ENCODE peak calls at places on chromosome 11, in nine cellular contexts. One of them, this sample, is unnamed.

GRCh38 chr11:34185926-34186841 is 80.8 kb downstream of the NAT10 start:
- DNase-seq in epithelial cell of esophagus: peak
- DNase-seq in osteocyte: no peak
- DNase-seq in GM10248: no peak
- DNase-seq in tibial nerve: no peak
- DNase-seq in fibroblast of pulmonary artery: peak
- DNase-seq in CD8-positive, alpha-beta T cell: no peak
- DNase-seq in upper lobe of right lung: no peak
- DNase-seq in kidney epithelial cell: no peak
- DNase-seq in this sample: no peak

GRCh38 chr11:78027759-78028158 is 4.7 kb upstream of the KCTD14 start:
- DNase-seq in fibroblast of pulmonary artery: no peak
- DNase-seq in GM10248: no peak
- DNase-seq in osteocyte: no peak
- DNase-seq in tibial nerve: no peak
- DNase-seq in CD8-positive, alpha-beta T cell: no peak
- DNase-seq in epithelial cell of esophagus: no peak
- DNase-seq in upper lobe of right lung: no peak
- DNase-seq in kidney epithelial cell: no peak
- DNase-seq in this sample: no peak

GRCh38 chr11:67468835-67469811 is at the start of gene TMEM134:
- DNase-seq in osteocyte: peak
- DNase-seq in GM10248: peak
- DNase-seq in upper lobe of right lung: peak
- DNase-seq in tibial nerve: peak
- DNase-seq in fibroblast of pulmonary artery: peak
- DNase-seq in kidney epithelial cell: peak
- DNase-seq in CD8-positive, alpha-beta T cell: peak
- DNase-seq in epithelial cell of esophagus: peak
- DNase-seq in this sample: peak

GRCh38 chr11:12725863-12726666 is 51.8 kb downstream of the TEAD1 start:
- DNase-seq in CD8-positive, alpha-beta T cell: no peak
- DNase-seq in fibroblast of pulmonary artery: peak
- DNase-seq in osteocyte: peak
- DNase-seq in GM10248: no peak
- DNase-seq in upper lobe of right lung: no peak
- DNase-seq in tibial nerve: no peak
- DNase-seq in epithelial cell of esophagus: peak
- DNase-seq in kidney epithelial cell: no peak
- DNase-seq in this sample: no peak

GRCh38 chr11:125401746-125402145 is 94.3 kb downstream of the FEZ1 start:
- DNase-seq in CD8-positive, alpha-beta T cell: no peak
- DNase-seq in upper lobe of right lung: no peak
- DNase-seq in osteocyte: no peak
- DNase-seq in GM10248: no peak
- DNase-seq in fibroblast of pulmonary artery: peak
- DNase-seq in tibial nerve: no peak
- DNase-seq in epithelial cell of esophagus: no peak
- DNase-seq in kidney epithelial cell: no peak
- DNase-seq in this sample: no peak

GRCh38 chr11:93370260-93370659 is 39.7 kb downstream of the DEUP1 start:
- DNase-seq in tibial nerve: no peak
- DNase-seq in CD8-positive, alpha-beta T cell: no peak
- DNase-seq in kidney epithelial cell: no peak
- DNase-seq in upper lobe of right lung: no peak
- DNase-seq in fibroblast of pulmonary artery: no peak
- DNase-seq in epithelial cell of esophagus: peak
- DNase-seq in osteocyte: no peak
- DNase-seq in GM10248: no peak
- DNase-seq in this sample: no peak

GRCh38 chr11:132278801-132279574 is 908.6 kb downstream of the NTM start:
- DNase-seq in epithelial cell of esophagus: peak
- DNase-seq in tibial nerve: no peak
- DNase-seq in kidney epithelial cell: no peak
- DNase-seq in fibroblast of pulmonary artery: peak
- DNase-seq in upper lobe of right lung: no peak
- DNase-seq in GM10248: peak
- DNase-seq in CD8-positive, alpha-beta T cell: no peak
- DNase-seq in osteocyte: no peak
- DNase-seq in this sample: no peak

GRCh38 chr11:111633756-111634362 is 31.6 kb downstream of the SIK2 start:
- DNase-seq in tibial nerve: no peak
- DNase-seq in epithelial cell of esophagus: peak
- DNase-seq in CD8-positive, alpha-beta T cell: no peak
- DNase-seq in osteocyte: no peak
- DNase-seq in fibroblast of pulmonary artery: peak
- DNase-seq in kidney epithelial cell: no peak
- DNase-seq in GM10248: no peak
- DNase-seq in upper lobe of right lung: no peak
- DNase-seq in this sample: no peak

GRCh38 chr11:76664578-76665061 is 5.9 kb downstream of the LRRC32 start:
- DNase-seq in tibial nerve: no peak
- DNase-seq in GM10248: no peak
- DNase-seq in CD8-positive, alpha-beta T cell: no peak
- DNase-seq in upper lobe of right lung: peak
- DNase-seq in epithelial cell of esophagus: no peak
- DNase-seq in fibroblast of pulmonary artery: no peak
- DNase-seq in osteocyte: no peak
- DNase-seq in kidney epithelial cell: no peak
- DNase-seq in this sample: no peak

GRCh38 chr11:117026593-117027330 is 71.5 kb downstream of the SIK3 start:
- DNase-seq in epithelial cell of esophagus: peak
- DNase-seq in CD8-positive, alpha-beta T cell: no peak
- DNase-seq in GM10248: no peak
- DNase-seq in fibroblast of pulmonary artery: peak
- DNase-seq in kidney epithelial cell: no peak
- DNase-seq in osteocyte: no peak
- DNase-seq in tibial nerve: no peak
- DNase-seq in upper lobe of right lung: no peak
- DNase-seq in this sample: no peak

GRCh38 chr11:82995754-82996398 is 75.8 kb downstream of the RAB30 start:
- DNase-seq in epithelial cell of esophagus: peak
- DNase-seq in fibroblast of pulmonary artery: peak
- DNase-seq in kidney epithelial cell: no peak
- DNase-seq in tibial nerve: no peak
- DNase-seq in CD8-positive, alpha-beta T cell: no peak
- DNase-seq in upper lobe of right lung: no peak
- DNase-seq in osteocyte: no peak
- DNase-seq in GM10248: peak
- DNase-seq in this sample: no peak

GRCh38 chr11:29320196-29320595 is 696.6 kb downstream of the KCNA4 start:
- DNase-seq in kidney epithelial cell: no peak
- DNase-seq in GM10248: no peak
- DNase-seq in tibial nerve: no peak
- DNase-seq in fibroblast of pulmonary artery: peak
- DNase-seq in upper lobe of right lung: no peak
- DNase-seq in epithelial cell of esophagus: no peak
- DNase-seq in CD8-positive, alpha-beta T cell: no peak
- DNase-seq in osteocyte: no peak
- DNase-seq in this sample: no peak

GRCh38 chr11:61028135-61028729 is 56.8 kb downstream of the CD6 start:
- DNase-seq in CD8-positive, alpha-beta T cell: peak
- DNase-seq in osteocyte: no peak
- DNase-seq in fibroblast of pulmonary artery: no peak
- DNase-seq in epithelial cell of esophagus: peak
- DNase-seq in GM10248: peak
- DNase-seq in upper lobe of right lung: no peak
- DNase-seq in kidney epithelial cell: no peak
- DNase-seq in tibial nerve: no peak
- DNase-seq in this sample: no peak

GRCh38 chr11:14310696-14311095 is 48.3 kb downstream of the RRAS2 start:
- DNase-seq in kidney epithelial cell: no peak
- DNase-seq in tibial nerve: no peak
- DNase-seq in fibroblast of pulmonary artery: peak
- DNase-seq in GM10248: no peak
- DNase-seq in upper lobe of right lung: no peak
- DNase-seq in osteocyte: no peak
- DNase-seq in CD8-positive, alpha-beta T cell: no peak
- DNase-seq in epithelial cell of esophagus: peak
- DNase-seq in this sample: no peak

GRCh38 chr11:14306481-14306880 is 52.5 kb downstream of the RRAS2 start:
- DNase-seq in kidney epithelial cell: no peak
- DNase-seq in CD8-positive, alpha-beta T cell: no peak
- DNase-seq in tibial nerve: no peak
- DNase-seq in epithelial cell of esophagus: no peak
- DNase-seq in upper lobe of right lung: no peak
- DNase-seq in osteocyte: no peak
- DNase-seq in fibroblast of pulmonary artery: no peak
- DNase-seq in GM10248: no peak
- DNase-seq in this sample: no peak

GRCh38 chr11:14309425-14310192 is 49.4 kb downstream of the RRAS2 start:
- DNase-seq in fibroblast of pulmonary artery: no peak
- DNase-seq in osteocyte: no peak
- DNase-seq in kidney epithelial cell: no peak
- DNase-seq in upper lobe of right lung: no peak
- DNase-seq in tibial nerve: no peak
- DNase-seq in epithelial cell of esophagus: no peak
- DNase-seq in CD8-positive, alpha-beta T cell: no peak
- DNase-seq in GM10248: no peak
- DNase-seq in this sample: no peak

GRCh38 chr11:14308897-14309387 is 50.0 kb downstream of the RRAS2 start:
- DNase-seq in osteocyte: no peak
- DNase-seq in epithelial cell of esophagus: no peak
- DNase-seq in fibroblast of pulmonary artery: no peak
- DNase-seq in CD8-positive, alpha-beta T cell: no peak
- DNase-seq in GM10248: no peak
- DNase-seq in upper lobe of right lung: no peak
- DNase-seq in kidney epithelial cell: no peak
- DNase-seq in tibial nerve: no peak
- DNase-seq in this sample: no peak

GRCh38 chr11:14308114-14308896 is 50.7 kb downstream of the RRAS2 start:
- DNase-seq in kidney epithelial cell: no peak
- DNase-seq in GM10248: no peak
- DNase-seq in fibroblast of pulmonary artery: peak
- DNase-seq in epithelial cell of esophagus: peak
- DNase-seq in upper lobe of right lung: no peak
- DNase-seq in CD8-positive, alpha-beta T cell: no peak
- DNase-seq in osteocyte: no peak
- DNase-seq in tibial nerve: no peak
- DNase-seq in this sample: no peak
- TF ChIP-seq CTCF in kidney epithelial cell: peak
- TF ChIP-seq CTCF in GM10248: peak
- TF ChIP-seq CTCF in fibroblast of pulmonary artery: peak
- TF ChIP-seq CTCF in epithelial cell of esophagus: peak
- TF ChIP-seq CTCF in upper lobe of right lung: peak
- TF ChIP-seq CTCF in CD8-positive, alpha-beta T cell: peak
- TF ChIP-seq CTCF in osteocyte: peak
- TF ChIP-seq CTCF in tibial nerve: no peak
- TF ChIP-seq CTCF in this sample: no peak

GRCh38 chr11:112958670-112959069 is 2.5 kb upstream of the NCAM1 start:
- DNase-seq in kidney epithelial cell: no peak
- DNase-seq in upper lobe of right lung: no peak
- DNase-seq in epithelial cell of esophagus: peak
- DNase-seq in tibial nerve: no peak
- DNase-seq in osteocyte: no peak
- DNase-seq in fibroblast of pulmonary artery: peak
- DNase-seq in CD8-positive, alpha-beta T cell: no peak
- DNase-seq in GM10248: no peak
- DNase-seq in this sample: no peak
- TF ChIP-seq CTCF in kidney epithelial cell: no peak
- TF ChIP-seq CTCF in upper lobe of right lung: no peak
- TF ChIP-seq CTCF in epithelial cell of esophagus: no peak
- TF ChIP-seq CTCF in tibial nerve: no peak
- TF ChIP-seq CTCF in osteocyte: peak
- TF ChIP-seq CTCF in fibroblast of pulmonary artery: peak
- TF ChIP-seq CTCF in CD8-positive, alpha-beta T cell: no peak
- TF ChIP-seq CTCF in GM10248: no peak
- TF ChIP-seq CTCF in this sample: no peak

DNA sequence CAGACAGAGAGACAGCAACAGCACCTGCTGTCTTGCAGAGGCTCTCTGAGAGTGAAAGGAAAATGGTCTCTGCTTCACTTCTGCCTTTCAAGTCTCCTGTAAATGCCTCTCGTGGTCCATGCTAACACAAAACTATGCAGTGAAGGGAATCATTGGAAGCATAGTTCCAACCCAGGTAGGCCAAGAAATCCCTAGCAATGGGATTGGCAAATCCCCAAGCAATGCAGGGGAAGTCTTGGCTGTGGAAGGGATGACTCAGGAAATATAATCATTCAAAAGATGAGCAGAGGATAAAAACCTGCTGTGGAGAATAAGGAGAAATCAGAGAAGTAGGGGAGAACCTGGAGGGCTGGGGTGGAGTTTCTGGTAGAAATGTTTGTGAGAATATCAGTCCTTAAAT is 216.1 kb upstream of the ZBED5 start:
- DNase-seq in osteocyte: no peak
- DNase-seq in epithelial cell of esophagus: peak
- DNase-seq in tibial nerve: no peak
- DNase-seq in upper lobe of right lung: no peak
- DNase-seq in kidney epithelial cell: no peak
- DNase-seq in GM10248: no peak
- DNase-seq in CD8-positive, alpha-beta T cell: no peak
- DNase-seq in fibroblast of pulmonary artery: no peak
- DNase-seq in this sample: no peak
- TF ChIP-seq CTCF in osteocyte: no peak
- TF ChIP-seq CTCF in epithelial cell of esophagus: no peak
- TF ChIP-seq CTCF in tibial nerve: no peak
- TF ChIP-seq CTCF in upper lobe of right lung: no peak
- TF ChIP-seq CTCF in kidney epithelial cell: no peak
- TF ChIP-seq CTCF in GM10248: no peak
- TF ChIP-seq CTCF in CD8-positive, alpha-beta T cell: no peak
- TF ChIP-seq CTCF in fibroblast of pulmonary artery: no peak
- TF ChIP-seq CTCF in this sample: no peak

GRCh38 chr11:8283510-8284272 is 20.0 kb upstream of the LMO1 start:
- DNase-seq in tibial nerve: no peak
- DNase-seq in osteocyte: peak
- DNase-seq in upper lobe of right lung: no peak
- DNase-seq in epithelial cell of esophagus: no peak
- DNase-seq in CD8-positive, alpha-beta T cell: no peak
- DNase-seq in kidney epithelial cell: no peak
- DNase-seq in GM10248: no peak
- DNase-seq in fibroblast of pulmonary artery: no peak
- DNase-seq in this sample: no peak
- TF ChIP-seq CTCF in tibial nerve: no peak
- TF ChIP-seq CTCF in osteocyte: no peak
- TF ChIP-seq CTCF in upper lobe of right lung: no peak
- TF ChIP-seq CTCF in epithelial cell of esophagus: no peak
- TF ChIP-seq CTCF in CD8-positive, alpha-beta T cell: no peak
- TF ChIP-seq CTCF in kidney epithelial cell: no peak
- TF ChIP-seq CTCF in GM10248: no peak
- TF ChIP-seq CTCF in fibroblast of pulmonary artery: no peak
- TF ChIP-seq CTCF in this sample: no peak

This sample was measured in omental fat pad.